ENCODE peak calls at places on chromosomes 3 and 15, in six cellular contexts. H is CD8-positive, alpha-beta T cell; W is gastrocnemius medialis; R is transverse colon; D is pancreas; P is fibroblast of lung. B is an unnamed sample.

GRCh38 chr3:138727371-138727770 is 107.4 kb downstream of the PIK3CB start:
- DNase-seq in H (no peak), W (no peak), R (no peak), D (no peak), P (no peak), B (no peak)

GRCh38 chr3:111961461-111962269 is 17.2 kb upstream of the ABHD10 start:
- DNase-seq in H (no peak), W (no peak), R (no peak), D (no peak), P (no peak), B (no peak)

GRCh38 chr3:127220497-127220896 is 27.6 kb downstream of the PRR23E start:
- DNase-seq in H (no peak), W (no peak), R (no peak), D (no peak), P (no peak), B (no peak)

GRCh38 chr3:73084170-73084569 is 22.7 kb downstream of the EBLN2 start:
- DNase-seq in H (no peak), W (no peak), R (no peak), D (no peak), P (no peak), B (no peak)

GRCh38 chr15:63473999-63474809 is 30.2 kb upstream of the USP3 start:
- DNase-seq in H (peak), W (no peak), R (peak), D (peak), P (peak), B (peak)

GRCh38 chr15:29403778-29404177 is 134.2 kb upstream of the NSMCE3 start:
- DNase-seq in H (no peak), W (no peak), R (no peak), D (peak), P (no peak), B (no peak)

GRCh38 chr3:15332405-15333098 is at the start of gene SH3BP5:
- DNase-seq in H (peak), W (peak), R (peak), D (peak), P (peak), B (peak)

GRCh38 chr3:136366289-136366688 is 116.1 kb downstream of the PCCB start:
- DNase-seq in H (no peak), W (no peak), R (no peak), D (no peak), P (peak), B (no peak)

GRCh38 chr3:73094127-73094526 is 32.7 kb downstream of the EBLN2 start:
- DNase-seq in H (no peak), W (no peak), R (no peak), D (no peak), P (no peak), B (no peak)

GRCh38 chr15:39685999-39686613 is 96.5 kb downstream of the FSIP1 start:
- DNase-seq in H (peak), W (peak), R (peak), D (peak), P (peak), B (no peak)

GRCh38 chr3:139745831-139746230 is 68.1 kb upstream of the NMNAT3 start:
- DNase-seq in H (no peak), W (no peak), R (no peak), D (no peak), P (peak), B (no peak)

GRCh38 chr3:49713336-49714105 is 6.0 kb downstream of the AMIGO3 start:
- DNase-seq in H (no peak), W (no peak), R (no peak), D (no peak), P (no peak), B (no peak)

GRCh38 chr3:112818289-112818688 is 28.4 kb downstream of the CD200R1L start:
- DNase-seq in H (no peak), W (no peak), R (no peak), D (no peak), P (peak), B (no peak)

GRCh38 chr3:16375891-16376290 is 110.9 kb downstream of the OXNAD1 start:
- DNase-seq in H (no peak), W (no peak), R (no peak), D (no peak), P (no peak), B (no peak)

GRCh38 chr3:11457126-11457525 is 184.9 kb downstream of the ATG7 start:
- DNase-seq in H (no peak), W (no peak), R (no peak), D (no peak), P (no peak), B (no peak)

GRCh38 chr3:173191611-173192010 is 50.6 kb upstream of the SPATA16 start:
- DNase-seq in H (no peak), W (no peak), R (no peak), D (no peak), P (peak), B (no peak)

GRCh38 chr15:71667228-71667627 is 143.1 kb upstream of the NR2E3 start:
- DNase-seq in H (no peak), W (no peak), R (no peak), D (no peak), P (no peak), B (no peak)

GRCh38 chr3:9875448-9875847 is 4.6 kb downstream of the CIDEC start:
- DNase-seq in H (no peak), W (no peak), R (no peak), D (no peak), P (no peak), B (no peak)

GRCh38 chr3:33077976-33078375 is 19.0 kb downstream of the GLB1 start:
- DNase-seq in H (no peak), W (no peak), R (no peak), D (no peak), P (no peak), B (no peak)

GRCh38 chr15:68581725-68582124 is 2.9 kb downstream of the CORO2B start:
- DNase-seq in H (no peak), W (no peak), R (no peak), D (no peak), P (no peak), B (no peak)

GRCh38 chr3:4627651-4628375 is 134.7 kb downstream of the ITPR1 start:
- DNase-seq in H (no peak), W (no peak), R (no peak), D (no peak), P (no peak), B (no peak)

GRCh38 chr3:82475306-82475705 is 713.9 kb upstream of the GBE1 start:
- DNase-seq in H (no peak), W (no peak), R (no peak), D (no peak), P (no peak), B (no peak)

GRCh38 chr3:16441306-16441898 is 72.1 kb downstream of the RFTN1 start:
- DNase-seq in H (no peak), W (no peak), R (no peak), D (no peak), P (peak), B (no peak)

GRCh38 chr15:86690566-86690965 is 610.9 kb downstream of the AGBL1 start:
- DNase-seq in H (no peak), W (no peak), R (no peak), D (no peak), P (no peak), B (no peak)

GRCh38 chr3:124297062-124297980 is 305.4 kb upstream of the ROPN1 start:
- DNase-seq in H (no peak), W (no peak), R (no peak), D (no peak), P (no peak), B (no peak)

GRCh38 chr3:62584636-62585035 is 211.3 kb upstream of the FEZF2 start:
- DNase-seq in H (no peak), W (no peak), R (no peak), D (no peak), P (no peak), B (no peak)
- H3K27ac ChIP-seq in H (no peak), W (no peak), R (no peak), D (no peak), P (no peak), B (no peak)

GRCh38 chr3:42515391-42515916 is 13.0 kb downstream of the VIPR1 start:
- DNase-seq in H (no peak), W (no peak), R (peak), D (peak), P (no peak), B (peak)
- H3K27ac ChIP-seq in H (no peak), W (no peak), R (peak), D (peak), P (no peak), B (no peak)

GRCh38 chr3:149567307-149567861 is 90.4 kb downstream of the WWTR1 start:
- DNase-seq in H (no peak), W (no peak), R (no peak), D (no peak), P (no peak), B (no peak)
- H3K27ac ChIP-seq in H (no peak), W (no peak), R (peak), D (no peak), P (peak), B (no peak)

GRCh38 chr3:25481402-25481801 is 53.3 kb downstream of the RARB start:
- DNase-seq in H (no peak), W (no peak), R (no peak), D (no peak), P (no peak), B (no peak)

GRCh38 chr3:25480811-25481210 is 52.7 kb downstream of the RARB start:
- DNase-seq in H (no peak), W (no peak), R (no peak), D (no peak), P (no peak), B (no peak)

GRCh38 chr3:25486932-25487331 is 58.9 kb downstream of the RARB start:
- DNase-seq in H (no peak), W (no peak), R (no peak), D (no peak), P (no peak), B (no peak)

GRCh38 chr3:25485673-25486072 is 57.6 kb downstream of the RARB start:
- DNase-seq in H (no peak), W (no peak), R (no peak), D (no peak), P (no peak), B (no peak)

DNA sequence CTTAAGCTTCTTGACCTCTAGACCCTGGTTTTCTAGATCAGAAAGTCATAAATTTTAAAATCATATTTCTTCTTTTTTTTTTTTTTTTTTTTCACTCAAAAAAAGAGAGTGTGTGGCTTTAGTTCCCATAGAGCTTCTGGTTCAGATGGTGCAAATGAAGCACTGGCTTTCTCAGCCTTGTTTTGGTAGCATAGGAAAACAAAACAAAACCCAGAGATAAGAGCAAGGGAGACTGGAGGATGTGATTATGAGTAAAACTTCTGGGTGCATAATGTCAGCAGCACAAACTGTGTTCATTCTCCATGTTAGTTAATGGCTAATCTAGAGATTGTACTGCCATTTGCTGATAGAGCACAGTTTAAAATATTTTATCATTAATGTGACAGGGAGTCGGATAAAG is 55.4 kb downstream of the RARB start:
- DNase-seq in H (no peak), W (no peak), R (no peak), D (no peak), P (no peak), B (no peak)
- H3K27ac ChIP-seq in H (no peak), W (no peak), R (no peak), D (no peak), P (no peak), B (peak)

GRCh38 chr3:134313839-134314587 is 60.2 kb downstream of the AMOTL2 start:
- DNase-seq in H (no peak), W (no peak), R (no peak), D (no peak), P (no peak), B (no peak)

GRCh38 chr3:134314588-134315285 is 59.5 kb downstream of the AMOTL2 start:
- DNase-seq in H (no peak), W (no peak), R (no peak), D (no peak), P (no peak), B (no peak)

GRCh38 chr3:134312873-134313838 is 61.1 kb downstream of the AMOTL2 start:
- DNase-seq in H (no peak), W (no peak), R (peak), D (peak), P (peak), B (peak)

GRCh38 chr3:134317106-134317947 is 56.9 kb downstream of the AMOTL2 start:
- DNase-seq in H (no peak), W (no peak), R (no peak), D (no peak), P (no peak), B (no peak)

DNA sequence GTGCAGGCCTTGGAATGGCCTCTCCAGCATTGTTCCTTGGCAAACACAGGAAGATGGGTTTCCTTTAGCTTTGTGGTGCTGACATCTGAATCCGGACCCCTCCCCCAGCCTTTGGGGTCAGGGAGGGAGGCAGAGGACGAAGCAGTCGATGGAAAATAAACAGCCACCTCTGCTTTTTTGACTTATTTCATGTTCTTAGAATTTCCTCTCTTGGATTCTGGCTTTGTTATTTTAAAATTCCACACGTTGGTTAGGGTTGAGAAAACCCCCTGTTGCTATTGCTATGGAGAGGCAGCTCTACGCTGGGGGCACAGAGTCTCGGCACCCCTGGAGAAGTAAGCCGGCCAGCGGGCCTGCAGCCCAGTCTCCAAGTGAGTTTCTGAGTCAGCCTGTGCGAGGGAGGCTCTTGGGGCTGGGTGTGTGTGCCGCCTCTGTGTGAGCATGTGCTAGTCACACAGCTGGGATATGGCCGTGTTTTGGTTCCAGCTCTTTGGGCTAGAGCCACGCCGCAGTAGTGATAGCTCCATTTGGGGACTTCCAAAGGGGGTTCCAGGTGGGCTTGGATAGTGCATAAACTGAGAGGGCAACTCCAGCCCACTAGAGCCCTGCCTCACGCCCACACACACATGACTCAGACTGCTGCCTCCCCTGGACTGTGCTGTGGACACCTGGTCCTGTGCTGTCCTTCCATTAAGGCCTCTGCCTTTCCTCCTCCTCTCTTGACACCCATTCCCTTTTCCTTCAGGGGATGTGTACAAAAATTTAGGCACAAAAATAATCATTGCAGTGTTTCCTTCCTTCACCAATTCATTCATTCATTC is 58.8 kb downstream of the AMOTL2 start:
- DNase-seq in H (no peak), W (peak), R (peak), D (no peak), P (peak), B (no peak)
- H3K27ac ChIP-seq in H (no peak), W (peak), R (peak), D (no peak), P (peak), B (peak)

GRCh38 chr15:41258706-41259471 is 27.8 kb downstream of the CHP1 start:
- DNase-seq in H (no peak), W (no peak), R (peak), D (peak), P (peak), B (no peak)
- H3K27ac ChIP-seq in H (no peak), W (peak), R (peak), D (peak), P (no peak), B (peak)

DNA sequence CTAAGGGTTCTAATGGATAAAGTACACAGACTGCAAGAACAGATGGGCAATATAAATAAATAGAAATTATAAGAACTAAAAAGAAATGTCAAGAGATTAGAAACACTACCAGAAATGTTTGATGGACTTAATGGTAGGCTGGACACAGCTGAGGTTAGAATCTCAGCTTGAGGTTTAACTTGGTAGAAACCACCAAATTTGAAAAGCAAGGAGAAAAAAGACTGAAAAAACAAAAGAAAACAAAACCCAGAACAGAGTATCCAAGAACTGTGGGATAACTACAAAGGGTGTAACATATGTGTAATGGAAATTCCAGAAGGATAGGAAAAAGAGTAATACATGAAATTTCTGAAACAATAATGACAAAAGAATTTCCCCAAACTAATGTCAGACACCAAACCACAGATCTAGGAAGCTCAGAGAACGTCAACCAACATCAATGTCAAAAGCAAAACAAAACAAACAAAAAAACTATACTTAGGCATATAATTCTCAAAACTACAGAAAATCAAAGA is 35.0 kb downstream of the RFX7 start:
- DNase-seq in H (no peak), W (no peak), R (no peak), D (no peak), P (peak), B (no peak)
- H3K27ac ChIP-seq in H (no peak), W (no peak), R (no peak), D (no peak), P (no peak), B (no peak)

GRCh38 chr3:188624828-188625227 is 470.9 kb downstream of the LPP start:
- DNase-seq in H (no peak), W (no peak), R (no peak), D (no peak), P (no peak), B (no peak)
- H3K27ac ChIP-seq in H (no peak), W (peak), R (peak), D (no peak), P (peak), B (no peak)